ENCODE peak calls at places on chromosomes 4 and X, in eight cellular contexts. Y is Peyer's patch, D is A549, G is endothelial cell of umbilical vein, H is HCT116, V is prostate gland, N is HepG2, U is tibial nerve. C is an unnamed sample. For H3K4me1, the result is how much of the 10 kb centered on the place peaks cover.

GRCh38 chr4:40916880-40917279 is 167.1 kb downstream of the NSUN7 start:
- DNase-seq in U (no peak), G (peak), D (peak), H (peak), N (peak), Y (no peak), V (no peak), C (no peak)

GRCh38 chrX:66731398-66731797 is 92.5 kb upstream of the EDA2R start:
- DNase-seq in V (no peak), H (no peak), Y (no peak), D (peak), G (peak), N (peak), U (no peak), C (no peak)

GRCh38 chr4:123438031-123438430 is 41.4 kb downstream of the SPRY1 start:
- DNase-seq in U (no peak), N (no peak), V (peak), H (no peak), Y (no peak), G (no peak), D (no peak), C (no peak)

GRCh38 chrX:10395179-10395578 is 225.2 kb downstream of the MID1 start:
- DNase-seq in V (no peak), G (no peak), D (no peak), U (no peak), Y (no peak), N (no peak), H (no peak), C (no peak)

GRCh38 chrX:47502591-47503222 is 19.7 kb upstream of the ZNF41 start:
- DNase-seq in D (no peak), Y (no peak), G (no peak), V (no peak), N (no peak), U (no peak), H (no peak), C (no peak)

GRCh38 chr4:41692717-41693345 is 55.7 kb downstream of the PHOX2B start:
- DNase-seq in U (no peak), V (peak), H (peak), N (peak), D (peak), Y (peak), G (peak), C (no peak)

GRCh38 chr4:140137654-140138053 is 16.3 kb downstream of the MAML3 start:
- DNase-seq in U (no peak), G (peak), Y (no peak), D (no peak), H (no peak), N (no peak), V (peak), C (no peak)

GRCh38 chr4:15878011-15878410 is 60.5 kb downstream of the FGFBP1 start:
- DNase-seq in N (no peak), G (no peak), D (no peak), U (no peak), Y (no peak), H (no peak), V (no peak), C (no peak)

GRCh38 chrX:22534643-22535042 is 261.9 kb downstream of the CBLL2 start:
- DNase-seq in G (peak), Y (no peak), H (no peak), U (no peak), V (no peak), D (no peak), N (no peak), C (no peak)

GRCh38 chr4:8050555-8051206 is 107.9 kb downstream of the ABLIM2 start:
- DNase-seq in N (peak), G (no peak), H (no peak), D (no peak), U (peak), Y (no peak), V (peak), C (peak)

GRCh38 chr4:1082215-1083182 is 30.9 kb downstream of the RNF212 start:
- DNase-seq in V (peak), Y (peak), G (peak), D (peak), N (no peak), U (peak), H (no peak), C (peak)
- TF ChIP-seq POLR2A in V (peak), Y (no peak), G (no peak), D (no peak), N (no peak), U (no peak), H (no peak), C (no peak)

DNA sequence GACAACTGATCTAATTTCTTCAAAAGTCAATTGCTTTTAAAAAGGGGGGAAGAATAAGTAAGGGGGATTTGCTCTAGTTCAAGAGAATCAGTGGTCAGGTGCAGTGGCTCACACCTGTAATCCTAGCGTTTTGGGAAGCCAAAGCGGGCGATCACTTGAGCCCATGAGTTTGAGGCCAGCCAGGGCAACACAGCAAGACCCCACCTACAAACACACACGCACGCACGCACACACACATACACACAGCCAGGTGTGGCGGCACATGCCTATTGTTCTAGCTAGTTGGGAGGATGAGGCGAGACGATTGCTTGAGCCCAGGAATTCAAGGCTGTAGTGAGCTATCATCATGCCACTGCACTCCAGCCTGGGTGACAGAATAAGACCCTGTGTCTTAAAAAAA is 9.6 kb downstream of the GRSF1 start:
- DNase-seq in N (no peak), G (no peak), Y (no peak), D (no peak), V (no peak), H (no peak), U (no peak), C (no peak)
- H3K4me1 ChIP-seq in N (under half), G (under half), Y (under half), D (under half), V (under half), H (under half), U (under half), C (under half)

GRCh38 chrX:85003655-85004244 is at the start of gene APOOL:
- DNase-seq in V (peak), N (peak), H (peak), D (peak), G (peak), U (peak), Y (peak), C (peak)
- TF ChIP-seq POLR2A in V (peak), N (peak), H (no peak), D (peak), G (peak), U (no peak), Y (no peak), C (no peak)

GRCh38 chr4:126526335-126526734 is 1106.4 kb upstream of the INTU start:
- DNase-seq in N (no peak), U (no peak), D (no peak), H (no peak), Y (no peak), G (no peak), V (no peak), C (no peak)

GRCh38 chr4:126532527-126532926 is 1100.2 kb upstream of the INTU start:
- DNase-seq in Y (no peak), G (no peak), D (no peak), V (no peak), U (no peak), H (no peak), N (no peak), C (no peak)

GRCh38 chr4:126533176-126533575 is 1099.6 kb upstream of the INTU start:
- DNase-seq in V (no peak), D (no peak), U (no peak), G (no peak), H (no peak), N (no peak), Y (no peak), C (no peak)

GRCh38 chr4:126530996-126531585 is 1101.7 kb upstream of the INTU start:
- DNase-seq in D (no peak), V (no peak), N (no peak), H (no peak), G (peak), U (no peak), Y (no peak), C (no peak)
- H3K4me1 ChIP-seq in D (under half), V (under half), N (under half), H (under half), G (under half), U (under half), Y (under half), C (under half)

GRCh38 chrX:74923942-74924448 is 1.3 kb downstream of the NEXMIF start:
- DNase-seq in Y (no peak), H (no peak), D (no peak), U (peak), G (no peak), V (peak), N (no peak), C (no peak)
- TF ChIP-seq POLR2A in Y (no peak), H (no peak), D (no peak), U (no peak), G (no peak), V (no peak), N (no peak), C (no peak)